ENCODE peak calls at places on chromosomes 16 and 17, in seven cellular contexts. L is suprapubic skin, B is H1, H is transverse colon, E is K562, G is stomach, C is Panc1. V is an unnamed sample.

GRCh38 chr17:31508310-31509094 is 117.0 kb downstream of the RAB11FIP4 start:
- DNase-seq in L (no peak), B (no peak), H (no peak), E (peak; percentile 30), G (peak; percentile 48), C (no peak), V (no peak)

GRCh38 chr16:72847187-72848044 is 200.5 kb downstream of the ZFHX3 start:
- DNase-seq in L (no peak), B (no peak), H (no peak), E (peak; percentile 33), G (no peak), C (no peak), V (no peak)

GRCh38 chr17:60148300-60148838 is 1.4 kb upstream of the CA4 start:
- DNase-seq in L (no peak), B (no peak), H (no peak), E (no peak), G (no peak), C (no peak), V (no peak)

GRCh38 chr16:88769617-88770458 is 15.2 kb downstream of the PIEZO1 start:
- DNase-seq in L (no peak), B (peak; percentile 84), H (peak; percentile 61), E (peak; percentile 88), G (no peak), C (no peak), V (no peak)

GRCh38 chr17:60102632-60103047 is 23.9 kb upstream of the HEATR6 start:
- DNase-seq in L (no peak), B (no peak), H (peak; percentile 37), E (no peak), G (no peak), C (no peak), V (no peak)

GRCh38 chr16:65323655-65324237 is 201.9 kb upstream of the CDH11 start:
- DNase-seq in L (no peak), B (no peak), H (no peak), E (no peak), G (no peak), C (no peak), V (no peak)

GRCh38 chr16:49854227-49855203 is 1.4 kb downstream of the ZNF423 start:
- DNase-seq in L (no peak), B (no peak), H (peak; percentile 39), E (no peak), G (no peak), C (no peak), V (no peak)

GRCh38 chr16:89377446-89377838 is 112.9 kb downstream of the ANKRD11 start:
- DNase-seq in L (no peak), B (no peak), H (no peak), E (no peak), G (no peak), C (no peak), V (no peak)

GRCh38 chr16:5571446-5571845 is 473.9 kb upstream of the EEF2KMT start:
- DNase-seq in L (no peak), B (no peak), H (no peak), E (no peak), G (no peak), C (no peak), V (no peak)

GRCh38 chr17:78185981-78186688 is 717 bp downstream of the TK1 start:
- DNase-seq in L (no peak), B (no peak), H (peak; percentile 74), E (peak; percentile 82), G (no peak), C (no peak), V (no peak)

GRCh38 chr16:76207270-76207669 is 69.9 kb upstream of the CNTNAP4 start:
- DNase-seq in L (no peak), B (peak; percentile 50), H (no peak), E (no peak), G (no peak), C (no peak), V (no peak)

GRCh38 chr16:30748634-30749445 is 615 bp downstream of the PHKG2 start:
- DNase-seq in L (no peak), B (peak; percentile 77), H (peak; percentile 58), E (no peak), G (no peak), C (no peak), V (no peak)

GRCh38 chr17:45768000-45768399 is 16.1 kb upstream of the CRHR1 start:
- DNase-seq in L (no peak), B (no peak), H (no peak), E (no peak), G (no peak), C (no peak), V (no peak)

GRCh38 chr16:81601601-81602251 is 157.1 kb downstream of the CMIP start:
- DNase-seq in L (no peak), B (no peak), H (no peak), E (no peak), G (no peak), C (no peak), V (no peak)

GRCh38 chr16:80614908-80615696 is 74.3 kb downstream of the DYNLRB2 start:
- DNase-seq in L (no peak), B (peak; percentile 10), H (no peak), E (no peak), G (no peak), C (no peak), V (no peak)

GRCh38 chr17:80007009-80007752 is 28.5 kb downstream of the TBC1D16 start:
- DNase-seq in L (no peak), B (no peak), H (no peak), E (no peak), G (no peak), C (no peak), V (no peak)

GRCh38 chr17:80003969-80004368 is 31.7 kb downstream of the TBC1D16 start:
- DNase-seq in L (no peak), B (no peak), H (no peak), E (no peak), G (no peak), C (no peak), V (no peak)

GRCh38 chr17:80007939-80008338 is 27.7 kb downstream of the TBC1D16 start:
- DNase-seq in L (no peak), B (no peak), H (no peak), E (no peak), G (no peak), C (no peak), V (no peak)

GRCh38 chr17:80006339-80006720 is 29.3 kb downstream of the TBC1D16 start:
- DNase-seq in L (no peak), B (no peak), H (no peak), E (no peak), G (no peak), C (no peak), V (no peak)

GRCh38 chr17:80005360-80006338 is 30.0 kb downstream of the TBC1D16 start:
- DNase-seq in L (no peak), B (peak; percentile 86), H (peak; percentile 44), E (peak; percentile 86), G (peak; percentile 56), C (no peak), V (no peak)
- H3K4me3 ChIP-seq in L (no peak overlapping the region), B (peak overlapping the region; percentile 37), H (no peak overlapping the region), E (no peak overlapping the region), G (peak overlapping the region; percentile 29), C (peak overlapping the region; percentile 72), V (no peak overlapping the region)

DNA sequence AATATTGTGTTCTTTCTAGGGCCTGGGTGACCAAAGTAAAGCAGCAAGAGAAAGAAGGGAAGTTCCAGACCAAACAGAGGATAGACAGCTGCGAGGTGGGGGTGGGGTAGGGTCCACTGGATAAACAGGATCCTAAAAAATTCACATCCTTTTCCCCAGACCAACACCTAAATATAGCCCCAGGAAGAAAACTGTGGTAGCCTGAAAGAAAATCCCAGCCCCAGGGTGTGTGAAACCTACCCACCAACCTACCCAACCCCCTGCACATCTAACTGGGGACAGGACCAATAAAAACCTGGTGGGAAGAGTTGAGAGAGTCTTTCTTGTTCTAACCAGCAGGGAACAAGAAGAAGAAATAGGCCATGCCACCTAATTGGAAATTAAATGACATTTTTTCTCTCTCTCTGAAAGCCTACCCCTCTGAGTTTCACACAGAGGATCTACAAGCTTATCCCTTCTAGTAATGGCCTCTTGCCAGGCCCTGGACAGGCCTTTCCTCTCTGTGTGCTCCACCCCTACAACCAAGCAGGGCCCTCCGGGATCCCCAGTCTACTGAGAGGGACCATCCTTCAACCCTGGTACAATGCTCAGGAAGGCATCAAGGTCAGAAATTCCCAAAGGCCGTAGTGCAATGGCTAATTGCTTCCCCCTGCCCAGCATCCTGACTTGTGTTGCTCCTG is 12.0 kb downstream of the MYO18A start:
- DNase-seq in L (no peak), B (no peak), H (no peak), E (peak; percentile 7), G (no peak), C (no peak), V (no peak)
- TF ChIP-seq POLR2AphosphoS5 in L (no peak), B (no peak), H (no peak), E (no peak), G (no peak), C (no peak), V (no peak)

DNA sequence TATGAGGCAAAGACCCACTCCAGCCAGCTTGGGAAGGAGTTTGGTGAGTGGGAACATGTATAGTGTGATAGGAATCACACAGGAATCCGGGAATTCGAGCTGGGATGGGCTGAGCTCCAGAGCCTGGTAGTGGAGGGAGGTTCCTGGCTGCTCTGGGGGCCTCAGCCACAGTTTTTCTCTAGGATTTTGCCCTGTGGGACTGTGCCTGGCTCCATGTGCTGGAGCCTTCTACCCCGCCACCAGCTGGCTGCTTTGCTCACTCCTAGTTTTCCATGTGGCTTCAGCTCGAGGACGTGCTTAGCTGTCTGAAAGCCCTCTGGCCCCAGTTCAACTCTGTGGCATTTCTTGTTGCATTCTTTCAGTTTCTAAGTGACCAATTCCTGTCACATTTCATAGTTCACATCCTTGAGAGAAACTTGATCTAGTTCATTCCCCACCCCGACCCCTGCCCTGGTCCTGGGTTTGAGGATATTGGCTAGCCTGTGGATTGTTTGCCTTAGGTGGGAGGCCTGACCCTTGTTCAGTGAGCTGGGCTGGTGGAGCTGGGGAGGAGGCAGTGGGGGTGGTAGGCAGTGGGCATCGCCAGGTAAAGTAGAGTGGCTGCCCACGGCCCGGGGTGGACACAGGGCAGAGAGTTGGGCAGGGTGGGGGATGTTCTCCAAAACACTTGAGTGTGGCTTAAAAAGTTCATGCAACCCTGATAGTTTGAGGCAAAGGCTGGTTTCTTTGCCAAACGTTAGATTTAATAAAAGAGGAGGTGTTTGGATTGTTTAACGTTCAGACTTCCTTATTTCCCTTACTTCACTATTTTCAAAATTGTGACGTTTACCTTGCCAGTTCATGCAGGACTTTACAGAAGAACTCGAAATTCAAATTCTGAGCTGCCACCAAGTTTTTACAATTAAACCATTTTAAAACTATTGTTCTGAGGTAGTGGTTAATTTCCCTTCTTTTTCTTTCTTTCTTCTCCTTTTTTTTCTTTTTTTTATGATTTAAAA is 5.2 kb downstream of the SEC14L1 start:
- DNase-seq in L (no peak), B (no peak), H (peak; percentile 67), E (no peak), G (peak; percentile 79), C (no peak), V (no peak)
- H3K27ac ChIP-seq in L (peak overlapping the region; percentile 65), B (no peak overlapping the region), H (peak overlapping the region; percentile 73), E (no peak overlapping the region), G (peak overlapping the region; percentile 94), C (peak overlapping the region; percentile 99), V (peak overlapping the region; percentile 92)

DNA sequence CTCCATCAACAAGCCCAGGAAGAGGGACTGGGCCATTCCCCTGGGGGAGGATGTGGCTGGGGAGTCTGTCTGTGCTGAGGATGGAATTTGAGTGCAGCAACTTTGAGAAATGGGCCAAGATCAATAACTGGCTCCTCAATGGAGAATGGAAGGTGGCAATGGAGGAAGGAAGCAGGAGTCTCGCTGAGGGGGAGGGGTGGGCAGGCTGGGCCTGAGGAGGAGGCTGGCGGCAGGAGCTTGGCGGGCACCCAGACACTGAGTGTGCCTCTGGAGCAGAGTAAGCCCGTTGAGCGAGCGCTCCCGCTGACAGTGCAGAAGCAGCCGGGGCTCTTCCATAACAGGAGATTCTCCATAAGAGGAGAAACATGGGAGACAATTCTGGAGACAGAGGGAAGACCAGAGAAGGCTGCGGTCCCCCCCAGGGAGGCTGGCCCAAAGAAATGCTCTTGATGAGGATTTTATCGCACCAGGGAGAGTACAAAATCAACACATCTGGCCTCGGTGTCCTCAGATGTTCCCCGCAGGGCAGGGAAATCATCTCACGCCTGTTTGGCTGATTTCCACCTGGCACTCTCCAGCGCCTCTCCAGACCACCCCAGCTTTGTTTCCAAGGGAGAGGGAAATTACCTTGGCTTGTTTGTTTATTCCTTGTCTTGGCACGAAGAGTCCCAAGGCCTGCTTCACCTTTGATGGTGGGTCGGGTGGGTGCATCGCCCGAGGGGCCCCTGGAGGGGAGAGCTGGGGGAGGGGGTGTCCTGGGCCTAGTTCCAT is 2.8 kb upstream of the MMP15 start:
- DNase-seq in L (no peak), B (no peak), H (peak; percentile 71), E (no peak), G (peak; percentile 87), C (no peak), V (no peak)
- H3K4me3 ChIP-seq in L (no peak overlapping the region), B (no peak overlapping the region), H (no peak overlapping the region), E (no peak overlapping the region), G (no peak overlapping the region), C (no peak overlapping the region), V (no peak overlapping the region)